ENCODE peak calls at places on chromosomes 13 and 19, in six cellular contexts. C is uterus, W is pancreas, H is spleen, O is cardiac muscle cell, D is heart left ventricle. F is an unnamed sample.
A peak's percentile ranks its signal among the peaks of the same experiment; 100 is the strongest.

GRCh38 chr19:42216653-42217521 is 590 bp downstream of the DEDD2 start:
- DNase-seq in C (peak; percentile 55), W (peak; percentile 81), H (peak; percentile 92), O (peak; percentile 40), D (peak; percentile 52), F (peak; percentile 20)

GRCh38 chr13:113928701-113929627 is 44.9 kb downstream of the C13orf46 start:
- DNase-seq in C (peak; percentile 93), W (peak; percentile 74), H (peak; percentile 68), O (peak; percentile 91), D (peak; percentile 88), F (peak; percentile 82)

GRCh38 chr19:3969435-3970312 is 1.2 kb downstream of the DAPK3 start:
- DNase-seq in C (no peak), W (no peak), H (no peak), O (peak; percentile 85), D (no peak), F (no peak)

GRCh38 chr13:44932171-44932849 is 57.0 kb downstream of the NUFIP1 start:
- DNase-seq in C (no peak), W (no peak), H (no peak), O (no peak), D (no peak), F (no peak)

GRCh38 chr13:48333976-48334375 is 30.4 kb downstream of the RB1 start:
- DNase-seq in C (no peak), W (no peak), H (no peak), O (peak; percentile 47), D (no peak), F (no peak)

GRCh38 chr19:55146648-55147218 is 2.3 kb downstream of the TNNT1 start:
- DNase-seq in C (no peak), W (no peak), H (no peak), O (no peak), D (peak; percentile 31), F (no peak)

GRCh38 chr19:29520390-29520789 is 5.4 kb upstream of the VSTM2B start:
- DNase-seq in C (no peak), W (peak; percentile 34), H (peak; percentile 40), O (no peak), D (no peak), F (no peak)

GRCh38 chr13:89061821-89062220 is 1390.7 kb downstream of the SLITRK5 start:
- DNase-seq in C (no peak), W (peak; percentile 30), H (no peak), O (no peak), D (no peak), F (no peak)

GRCh38 chr13:110617326-110618072 is 2.2 kb downstream of the NAXD start:
- DNase-seq in C (peak; percentile 43), W (no peak), H (no peak), O (peak; percentile 84), D (no peak), F (peak; percentile 61)

GRCh38 chr13:112623051-112623711 is 35.2 kb upstream of the TUBGCP3 start:
- DNase-seq in C (no peak), W (no peak), H (peak; percentile 58), O (no peak), D (no peak), F (no peak)

GRCh38 chr19:16444273-16444597 is 27.5 kb downstream of the EPS15L1 start:
- DNase-seq in C (no peak), W (no peak), H (no peak), O (no peak), D (no peak), F (no peak)

GRCh38 chr13:22549126-22549525 is 631.7 kb upstream of the SGCG start:
- DNase-seq in C (no peak), W (no peak), H (no peak), O (no peak), D (no peak), F (no peak)

GRCh38 chr19:11558881-11559828 is at the start of gene ELOF1:
- DNase-seq in C (peak; percentile 97), W (peak; percentile 98), H (peak; percentile 99), O (peak; percentile 99), D (peak; percentile 98), F (peak; percentile 97)

GRCh38 chr13:79287994-79288795 is 117.9 kb downstream of the RBM26 start:
- DNase-seq in C (no peak), W (no peak), H (no peak), O (no peak), D (no peak), F (no peak)

GRCh38 chr19:39372047-39372802 is 18.7 kb downstream of the PAF1 start:
- DNase-seq in C (peak; percentile 84), W (no peak), H (no peak), O (peak; percentile 99), D (peak; percentile 82), F (peak; percentile 70)

GRCh38 chr13:113848431-113849260 is 15.2 kb downstream of the GAS6 start:
- DNase-seq in C (peak; percentile 13), W (peak; percentile 40), H (no peak), O (no peak), D (peak; percentile 12), F (peak; percentile 1)

GRCh38 chr19:32828139-32828538 is 41.4 kb downstream of the SLC7A9 start:
- DNase-seq in C (no peak), W (no peak), H (no peak), O (no peak), D (no peak), F (no peak)

GRCh38 chr13:113083022-113083373 is 22.6 kb upstream of the F7 start:
- DNase-seq in C (no peak), W (no peak), H (peak; percentile 54), O (no peak), D (no peak), F (no peak)

GRCh38 chr13:95457294-95457693 is 95.2 kb upstream of the CLDN10 start:
- DNase-seq in C (no peak), W (no peak), H (no peak), O (no peak), D (no peak), F (no peak)

GRCh38 chr19:55497777-55498176 is 9.5 kb downstream of the SSC5D start:
- DNase-seq in C (no peak), W (no peak), H (no peak), O (no peak), D (no peak), F (no peak)

GRCh38 chr13:25352230-25352629 is 19.5 kb upstream of the ATP8A2 start:
- DNase-seq in C (no peak), W (no peak), H (no peak), O (peak; percentile 42), D (no peak), F (no peak)

GRCh38 chr13:60765700-60766411 is 368.8 kb downstream of the TDRD3 start:
- DNase-seq in C (no peak), W (no peak), H (no peak), O (peak; percentile 70), D (no peak), F (no peak)

GRCh38 chr19:3683405-3683865 is 16.8 kb downstream of the PIP5K1C start:
- DNase-seq in C (peak; percentile 67), W (peak; percentile 44), H (no peak), O (peak; percentile 76), D (peak; percentile 80), F (peak; percentile 56)

GRCh38 chr13:109256866-109257760 is 529.3 kb downstream of the IRS2 start:
- DNase-seq in C (no peak), W (no peak), H (no peak), O (peak; percentile 98), D (peak; percentile 25), F (peak; percentile 27)

GRCh38 chr19:45216677-45217076 is 28.5 kb downstream of the EXOC3L2 start:
- DNase-seq in C (no peak), W (no peak), H (no peak), O (peak; percentile 20), D (no peak), F (no peak)

GRCh38 chr13:113881614-113882265 is 17.9 kb upstream of the GAS6 start:
- DNase-seq in C (no peak), W (no peak), H (no peak), O (no peak), D (no peak), F (no peak)

GRCh38 chr13:24654741-24655140 is 25.5 kb upstream of the ATP12A start:
- DNase-seq in C (no peak), W (no peak), H (no peak), O (peak; percentile 47), D (no peak), F (no peak)

GRCh38 chr13:49495783-49496762 is at the start of gene PHF11:
- DNase-seq in C (peak; percentile 76), W (peak; percentile 87), H (peak; percentile 97), O (peak; percentile 75), D (peak; percentile 87), F (peak; percentile 82)

GRCh38 chr13:49498211-49498610 is 2.5 kb downstream of the PHF11 start:
- DNase-seq in C (no peak), W (no peak), H (no peak), O (no peak), D (no peak), F (no peak)

GRCh38 chr13:49497272-49497671 is 1.5 kb downstream of the PHF11 start:
- DNase-seq in C (no peak), W (no peak), H (no peak), O (no peak), D (no peak), F (no peak)

GRCh38 chr13:49499889-49500660 is 4.3 kb downstream of the PHF11 start:
- DNase-seq in C (no peak), W (no peak), H (no peak), O (peak; percentile 69), D (no peak), F (no peak)

GRCh38 chr13:49494645-49495044 is 1.1 kb upstream of the PHF11 start:
- DNase-seq in C (no peak), W (no peak), H (no peak), O (no peak), D (no peak), F (no peak)
- H3K27ac ChIP-seq in C (peak overlapping the region; percentile 94), W (peak overlapping the region; percentile 91), H (peak overlapping the region; percentile 94), O (no peak overlapping the region), D (peak overlapping the region; percentile 95), F (peak overlapping the region; percentile 98)

DNA sequence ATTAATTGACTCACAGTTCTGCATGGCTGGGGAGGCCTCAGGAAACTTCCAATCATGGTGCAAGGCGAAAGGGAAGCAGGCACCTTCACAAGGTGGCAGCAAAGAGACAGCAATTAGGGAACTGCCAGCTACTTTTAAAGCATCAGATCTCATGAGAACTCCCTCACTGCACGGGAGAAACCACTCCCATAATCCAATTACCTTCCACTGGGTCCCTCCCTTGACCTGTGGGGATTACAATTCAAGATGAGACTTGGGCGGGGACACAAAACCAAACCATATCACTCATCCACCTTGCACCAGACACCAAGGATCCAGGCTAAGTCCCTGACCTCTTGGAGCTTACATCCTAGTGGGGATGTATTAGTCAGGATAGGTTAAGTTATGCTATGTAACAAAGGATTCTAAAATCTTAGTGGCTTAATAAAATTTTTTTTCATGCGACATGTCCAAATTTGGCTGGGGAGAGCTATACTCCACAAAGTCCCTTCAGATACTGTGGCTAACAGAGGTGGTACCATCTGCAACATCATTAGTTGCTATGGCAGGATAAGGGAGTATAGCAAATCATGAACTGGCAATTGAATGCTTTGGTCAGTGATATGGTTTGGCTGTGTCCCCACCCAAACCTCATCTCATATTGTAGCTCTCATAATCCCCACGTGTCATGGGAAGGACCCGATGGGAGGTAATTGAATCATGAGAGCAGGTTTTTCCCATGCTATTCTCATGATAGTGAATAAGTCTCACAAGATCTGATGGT is 8.3 kb upstream of the FAM187B start:
- DNase-seq in C (no peak), W (no peak), H (no peak), O (no peak), D (no peak), F (no peak)
- TF ChIP-seq CTCF in C (no peak), W (no peak), H (no peak), O (peak; percentile 4), D (no peak), F (no peak)

GRCh38 chr19:34178276-34178614 is 5.9 kb downstream of the LSM14A start:
- DNase-seq in C (no peak), W (no peak), H (no peak), O (no peak), D (no peak), F (no peak)
- H3K4me1 ChIP-seq in C (peaks cover 31% of the 10 kb centered on the region), W (peaks cover 80% of the 10 kb centered on the region), H (peaks cover 92% of the 10 kb centered on the region), O (peaks cover 59% of the 10 kb centered on the region), D (peaks cover 56% of the 10 kb centered on the region), F (peaks cover 76% of the 10 kb centered on the region)

GRCh38 chr13:105255472-105255871 is 1280.0 kb downstream of the EFNB2 start:
- DNase-seq in C (no peak), W (no peak), H (no peak), O (peak; percentile 4), D (no peak), F (no peak)
- H3K27ac ChIP-seq in C (no peak overlapping the region), W (no peak overlapping the region), H (no peak overlapping the region), O (no peak overlapping the region), D (no peak overlapping the region), F (no peak overlapping the region)

F was measured in heart right ventricle.